ENCODE peak calls at places on chromosomes 1 and 21, in five cellular contexts. B, H, O, N and Q are unnamed samples.

GRCh38 chr1:151277249-151277648 is 4.8 kb upstream of the ZNF687 start:
- DNase-seq in B (no peak), H (no peak), O (no peak), N (no peak), Q (no peak)

GRCh38 chr1:94325379-94326302 is 88.3 kb upstream of the ARHGAP29 start:
- DNase-seq in B (no peak), H (peak), O (no peak), N (no peak), Q (no peak)

GRCh38 chr1:15418811-15419515 is 9.3 kb downstream of the EFHD2 start:
- DNase-seq in B (no peak), H (no peak), O (no peak), N (no peak), Q (no peak)

GRCh38 chr1:16038620-16038912 is 5.0 kb upstream of the CLCNKB start:
- DNase-seq in B (peak), H (no peak), O (no peak), N (no peak), Q (no peak)

GRCh38 chr21:31326478-31327247 is 17.4 kb downstream of the TIAM1 start:
- DNase-seq in B (no peak), H (no peak), O (no peak), N (no peak), Q (no peak)

GRCh38 chr1:240808381-240808780 is 196.4 kb upstream of the GREM2 start:
- DNase-seq in B (no peak), H (no peak), O (no peak), N (no peak), Q (no peak)

GRCh38 chr1:9143250-9143649 is 14.3 kb upstream of the GPR157 start:
- DNase-seq in B (no peak), H (no peak), O (no peak), N (no peak), Q (no peak)

GRCh38 chr1:119372493-119373086 is 4.0 kb downstream of the HAO2 start:
- DNase-seq in B (no peak), H (peak), O (no peak), N (no peak), Q (peak)

GRCh38 chr1:7698666-7699065 is 72.4 kb upstream of the VAMP3 start:
- DNase-seq in B (no peak), H (no peak), O (no peak), N (no peak), Q (no peak)

GRCh38 chr1:203342192-203342940 is 8.6 kb downstream of the FMOD start:
- DNase-seq in B (peak), H (peak), O (peak), N (no peak), Q (peak)

GRCh38 chr1:225651872-225652725 is 824 bp downstream of the ENAH start:
- DNase-seq in B (peak), H (no peak), O (peak), N (no peak), Q (no peak)

GRCh38 chr1:105485207-105485606 is 1571.3 kb upstream of the PRMT6 start:
- DNase-seq in B (no peak), H (no peak), O (no peak), N (no peak), Q (no peak)

GRCh38 chr1:52070704-52071103 is 14.6 kb downstream of the BTF3L4 start:
- DNase-seq in B (no peak), H (no peak), O (no peak), N (no peak), Q (no peak)

GRCh38 chr1:180502361-180503273 is at the start of gene ACBD6:
- DNase-seq in B (peak), H (peak), O (peak), N (peak), Q (peak)

DNA sequence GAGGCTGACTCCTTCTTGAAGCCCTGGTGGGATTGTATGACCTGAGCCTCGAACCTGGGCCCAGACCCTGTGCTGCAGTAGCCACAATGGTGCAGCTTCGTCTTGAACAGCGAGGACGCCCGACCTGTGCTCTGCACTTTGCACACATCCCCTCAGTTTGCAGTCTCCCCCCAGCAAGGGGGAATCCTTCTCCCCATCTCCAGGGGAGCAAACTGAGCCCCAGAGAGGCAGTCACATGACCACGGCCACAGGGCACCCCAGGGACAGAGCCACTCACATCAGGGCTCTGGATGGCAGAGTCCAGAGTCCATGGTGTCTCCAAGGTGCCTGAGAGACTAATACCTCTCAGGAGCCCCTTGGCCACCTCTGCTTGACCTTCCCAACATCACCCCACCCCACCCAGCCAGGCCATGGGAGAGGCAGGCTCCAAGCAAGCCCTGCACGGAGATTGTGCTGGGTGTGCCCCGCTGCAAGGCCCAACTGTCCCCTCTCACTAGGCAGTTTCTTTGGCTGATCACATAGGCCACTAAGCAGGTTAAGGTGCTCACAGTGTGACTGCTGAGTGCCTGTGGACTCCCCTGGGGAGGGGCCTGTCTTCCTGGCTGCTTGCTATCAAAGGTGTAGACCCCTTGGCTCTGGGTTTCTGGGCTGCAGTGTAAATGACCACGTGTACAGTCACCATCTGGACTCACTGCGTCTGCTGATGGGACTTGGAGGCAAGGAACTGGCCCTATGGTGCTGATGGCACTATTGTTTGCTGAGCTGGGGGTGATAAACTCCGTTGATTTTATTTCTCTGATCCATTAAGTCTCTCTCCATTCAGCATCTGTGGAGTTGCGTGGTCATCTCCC is 398.1 kb downstream of the MATN1 start:
- DNase-seq in B (no peak), H (no peak), O (no peak), N (no peak), Q (no peak)
- TF ChIP-seq JUND in B (no peak), H (no peak), O (no peak), N (no peak), Q (no peak)

GRCh38 chr21:33403786-33404571 is 766 bp downstream of the IFNGR2 start:
- DNase-seq in B (peak), H (no peak), O (peak), N (no peak), Q (peak)
- TF ChIP-seq JUND in B (no peak), H (no peak), O (no peak), N (no peak), Q (no peak)

DNA sequence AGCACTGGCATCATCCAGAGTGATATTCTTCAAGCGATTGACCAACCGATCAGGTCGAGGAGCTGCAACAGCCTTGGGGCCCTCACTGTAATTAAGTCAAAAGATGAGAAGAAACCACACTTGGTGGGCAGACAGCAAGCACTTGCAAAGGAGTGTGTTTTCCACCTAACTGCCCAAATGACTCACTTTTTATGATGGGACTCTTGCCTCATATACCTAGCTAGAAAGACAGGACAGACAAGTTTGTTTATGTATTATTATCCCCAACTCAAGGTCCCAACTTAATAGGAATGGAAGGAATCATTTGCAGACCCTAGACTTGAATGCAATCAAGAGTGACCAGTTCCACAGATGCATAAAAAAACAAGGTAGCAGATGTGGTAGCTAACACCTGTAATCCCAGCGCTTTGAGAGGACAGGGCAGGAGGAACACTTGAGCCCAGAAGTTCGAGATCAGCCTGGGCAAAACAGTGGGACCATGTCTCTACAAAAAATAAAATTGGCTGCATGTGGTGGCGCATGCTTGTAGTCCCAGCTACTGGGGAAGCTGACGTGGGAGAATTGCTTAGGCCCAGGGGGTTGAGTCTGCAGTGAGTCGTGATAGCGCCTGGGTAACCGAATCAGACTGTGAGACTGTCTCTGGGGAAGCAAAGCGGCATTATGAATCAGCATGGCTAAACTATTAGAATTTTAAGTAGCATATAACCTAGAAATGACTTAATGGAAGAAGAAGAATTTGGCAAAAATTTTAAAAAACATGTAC is 2.3 kb upstream of the NRAS start:
- DNase-seq in B (no peak), H (no peak), O (no peak), N (no peak), Q (peak)
- TF ChIP-seq JUND in B (no peak), H (no peak), O (no peak), N (no peak), Q (no peak)

GRCh38 chr1:77976433-77977076 is 2.3 kb downstream of the FUBP1 start:
- DNase-seq in B (peak), H (no peak), O (no peak), N (no peak), Q (no peak)
- TF ChIP-seq JUND in B (no peak), H (no peak), O (no peak), N (no peak), Q (no peak)

GRCh38 chr1:162564762-162565218 is 3.3 kb downstream of the UAP1 start:
- DNase-seq in B (no peak), H (no peak), O (no peak), N (no peak), Q (no peak)
- TF ChIP-seq JUND in B (no peak), H (no peak), O (no peak), N (no peak), Q (no peak)

GRCh38 chr21:27564684-27565280 is 597.9 kb upstream of the ADAMTS5 start:
- DNase-seq in B (no peak), H (no peak), O (peak), N (peak), Q (peak)
- TF ChIP-seq JUND in B (no peak), H (no peak), O (no peak), N (no peak), Q (no peak)

GRCh38 chr1:215890438-215890837 is 323.3 kb downstream of the KCTD3 start:
- DNase-seq in B (no peak), H (no peak), O (no peak), N (no peak), Q (no peak)

GRCh38 chr1:215891266-215891665 is 324.2 kb downstream of the KCTD3 start:
- DNase-seq in B (no peak), H (no peak), O (no peak), N (no peak), Q (no peak)

GRCh38 chr1:215891673-215892072 is 324.6 kb downstream of the KCTD3 start:
- DNase-seq in B (no peak), H (no peak), O (no peak), N (no peak), Q (no peak)

GRCh38 chr1:215895893-215896292 is 328.8 kb downstream of the KCTD3 start:
- DNase-seq in B (no peak), H (no peak), O (no peak), N (no peak), Q (no peak)

DNA sequence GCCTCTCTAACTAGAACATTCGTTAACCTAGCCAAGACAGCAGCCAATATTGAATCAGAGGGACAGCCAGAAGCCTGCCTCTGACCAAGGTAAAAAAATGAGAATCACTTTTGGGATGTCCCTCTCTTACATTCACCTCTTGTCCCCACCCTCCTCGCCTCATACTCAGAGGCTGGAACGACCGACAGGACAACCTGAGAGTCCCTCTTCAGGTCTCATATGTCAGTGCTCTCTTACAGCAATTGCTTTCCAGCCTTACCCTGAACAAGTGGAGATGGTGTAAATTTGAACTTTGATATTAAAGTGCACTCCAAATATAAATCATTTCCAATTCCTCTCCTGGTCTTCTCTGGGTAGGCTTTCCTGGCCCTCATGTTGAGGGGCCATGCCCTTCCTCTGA is 327.5 kb downstream of the KCTD3 start:
- DNase-seq in B (no peak), H (no peak), O (no peak), N (no peak), Q (no peak)
- TF ChIP-seq JUND in B (no peak), H (no peak), O (no peak), N (no peak), Q (no peak)